ENCODE peak calls at places on chromosomes 13 and 19, in seven cellular contexts. V, R, Z, J, H, L and Q are unnamed samples.

GRCh38 chr19:18322318-18322758 is 538 bp downstream of the LSM4 start:
- DNase-seq in L (peak), H (peak), J (peak), Z (peak), V (peak), R (peak), Q (peak)

GRCh38 chr13:91313103-91313502 is 34.4 kb upstream of the MIR17HG start:
- DNase-seq in J (no peak), L (peak), Z (peak), H (peak), V (peak), R (no peak), Q (peak)

GRCh38 chr19:10388957-10389356 is 8.6 kb upstream of the TYK2 start:
- DNase-seq in H (peak), L (peak), J (peak), R (peak), V (peak), Z (peak), Q (peak)

GRCh38 chr19:10454267-10454666 is 33.9 kb downstream of the PDE4A start:
- DNase-seq in Z (no peak), L (no peak), H (no peak), J (no peak), R (peak), V (no peak), Q (no peak)

GRCh38 chr19:12965017-12965811 is 4.2 kb upstream of the DAND5 start:
- DNase-seq in R (peak), J (no peak), L (peak), H (peak), Z (peak), V (peak), Q (peak)

GRCh38 chr13:30859326-30859725 is 46.7 kb upstream of the MEDAG start:
- DNase-seq in L (no peak), R (no peak), V (no peak), Z (no peak), J (no peak), H (no peak), Q (no peak)

GRCh38 chr13:18959996-18960395 is 221.6 kb downstream of the TUBA3C start:
- DNase-seq in V (no peak), H (no peak), R (no peak), J (no peak), Z (no peak), L (no peak), Q (no peak)

GRCh38 chr13:97124237-97124636 is 97.9 kb upstream of the MBNL2 start:
- DNase-seq in R (no peak), H (no peak), Z (no peak), V (no peak), J (no peak), L (no peak), Q (no peak)

GRCh38 chr13:109773276-109773675 is 13.1 kb downstream of the IRS2 start:
- DNase-seq in H (no peak), R (no peak), Z (no peak), L (no peak), V (no peak), J (no peak), Q (no peak)

GRCh38 chr13:109784590-109785140 is 1.7 kb downstream of the IRS2 start:
- DNase-seq in R (peak), H (no peak), L (peak), V (peak), Z (peak), J (no peak), Q (no peak)

GRCh38 chr19:3585301-3586123 is at the start of gene GIPC3:
- DNase-seq in Z (peak), L (no peak), H (peak), J (no peak), R (peak), V (no peak), Q (no peak)

GRCh38 chr19:47608908-47609879 is at the start of gene BICRA:
- DNase-seq in R (peak), V (peak), J (peak), L (peak), H (peak), Z (peak), Q (peak)

GRCh38 chr19:1161716-1162115 is 12.4 kb downstream of the SBNO2 start:
- DNase-seq in J (no peak), V (no peak), L (no peak), R (no peak), Z (no peak), H (no peak), Q (no peak)

GRCh38 chr19:9431475-9431874 is 3.9 kb downstream of the ZNF266 start:
- DNase-seq in H (peak), Z (peak), R (peak), J (no peak), V (no peak), L (peak), Q (peak)

GRCh38 chr13:57569981-57570380 is 61.6 kb upstream of the PCDH17 start:
- DNase-seq in Z (no peak), R (no peak), J (peak), V (no peak), L (no peak), H (no peak), Q (no peak)

GRCh38 chr13:43935878-43936277 is 56.2 kb downstream of the LACC1 start:
- DNase-seq in R (no peak), J (no peak), L (no peak), Z (no peak), H (no peak), V (peak), Q (no peak)

GRCh38 chr13:113489549-113490495 is 689 bp downstream of the DCUN1D2 start:
- DNase-seq in J (no peak), H (no peak), R (peak), Z (peak), V (peak), L (peak), Q (no peak)

GRCh38 chr13:34502011-34502410 is 440.1 kb upstream of the NBEA start:
- DNase-seq in V (no peak), L (no peak), J (no peak), Z (no peak), H (no peak), R (no peak), Q (no peak)

GRCh38 chr13:74816737-74817136 is 665.2 kb downstream of the TBC1D4 start:
- DNase-seq in H (no peak), V (peak), R (no peak), L (no peak), J (no peak), Z (no peak), Q (no peak)